ENCODE peak calls at places on chromosome 6, in five cellular contexts. One of them, this sample, is unnamed.

GRCh38 chr6:31202259-31203166 is 32.0 kb upstream of the POU5F1 start:
- DNase-seq in colonic mucosa: peak
- DNase-seq in adrenal gland: no peak
- DNase-seq in SJSA1: no peak
- DNase-seq in CD8-positive, alpha-beta T cell: no peak
- DNase-seq in this sample: no peak

GRCh38 chr6:125027287-125027686 is 65.0 kb downstream of the RNF217 start:
- DNase-seq in colonic mucosa: no peak
- DNase-seq in adrenal gland: no peak
- DNase-seq in SJSA1: no peak
- DNase-seq in CD8-positive, alpha-beta T cell: no peak
- DNase-seq in this sample: no peak

GRCh38 chr6:26031151-26031594 is 56.1 kb upstream of the HFE start:
- DNase-seq in colonic mucosa: no peak
- DNase-seq in adrenal gland: no peak
- DNase-seq in SJSA1: no peak
- DNase-seq in CD8-positive, alpha-beta T cell: no peak
- DNase-seq in this sample: no peak

GRCh38 chr6:67606905-67607828 is 1027.9 kb upstream of the ADGRB3 start:
- DNase-seq in colonic mucosa: no peak
- DNase-seq in adrenal gland: no peak
- DNase-seq in SJSA1: no peak
- DNase-seq in CD8-positive, alpha-beta T cell: no peak
- DNase-seq in this sample: no peak

GRCh38 chr6:125846292-125847024 is 55.7 kb downstream of the NCOA7 start:
- DNase-seq in colonic mucosa: no peak
- DNase-seq in adrenal gland: no peak
- DNase-seq in SJSA1: no peak
- DNase-seq in CD8-positive, alpha-beta T cell: no peak
- DNase-seq in this sample: no peak

GRCh38 chr6:157607317-157608109 is 215.5 kb upstream of the SNX9 start:
- DNase-seq in colonic mucosa: no peak
- DNase-seq in adrenal gland: no peak
- DNase-seq in SJSA1: no peak
- DNase-seq in CD8-positive, alpha-beta T cell: no peak
- DNase-seq in this sample: no peak

GRCh38 chr6:46932526-46932925 is 10.8 kb upstream of the ADGRF5 start:
- DNase-seq in colonic mucosa: no peak
- DNase-seq in adrenal gland: no peak
- DNase-seq in SJSA1: no peak
- DNase-seq in CD8-positive, alpha-beta T cell: no peak
- DNase-seq in this sample: no peak

GRCh38 chr6:12343440-12344162 is 53.4 kb downstream of the EDN1 start:
- DNase-seq in colonic mucosa: peak
- DNase-seq in adrenal gland: no peak
- DNase-seq in SJSA1: no peak
- DNase-seq in CD8-positive, alpha-beta T cell: no peak
- DNase-seq in this sample: no peak

GRCh38 chr6:143108278-143108677 is 47.6 kb downstream of the AIG1 start:
- DNase-seq in colonic mucosa: no peak
- DNase-seq in adrenal gland: no peak
- DNase-seq in SJSA1: no peak
- DNase-seq in CD8-positive, alpha-beta T cell: no peak
- DNase-seq in this sample: no peak

GRCh38 chr6:109236140-109237081 is 141.1 kb downstream of the CEP57L1 start:
- DNase-seq in colonic mucosa: no peak
- DNase-seq in adrenal gland: no peak
- DNase-seq in SJSA1: no peak
- DNase-seq in CD8-positive, alpha-beta T cell: no peak
- DNase-seq in this sample: peak

GRCh38 chr6:132410840-132411239 is 9.6 kb upstream of the MOXD1 start:
- DNase-seq in colonic mucosa: no peak
- DNase-seq in adrenal gland: no peak
- DNase-seq in SJSA1: no peak
- DNase-seq in CD8-positive, alpha-beta T cell: no peak
- DNase-seq in this sample: no peak

GRCh38 chr6:138588805-138589434 is 89.6 kb upstream of the NHSL1 start:
- DNase-seq in colonic mucosa: peak
- DNase-seq in adrenal gland: peak
- DNase-seq in SJSA1: peak
- DNase-seq in CD8-positive, alpha-beta T cell: peak
- DNase-seq in this sample: peak

GRCh38 chr6:80143312-80143960 is 37.0 kb downstream of the BCKDHB start:
- DNase-seq in colonic mucosa: peak
- DNase-seq in adrenal gland: peak
- DNase-seq in SJSA1: peak
- DNase-seq in CD8-positive, alpha-beta T cell: no peak
- DNase-seq in this sample: no peak

GRCh38 chr6:134436281-134436815 is 118.4 kb upstream of the SGK1 start:
- DNase-seq in colonic mucosa: no peak
- DNase-seq in adrenal gland: peak
- DNase-seq in SJSA1: peak
- DNase-seq in CD8-positive, alpha-beta T cell: peak
- DNase-seq in this sample: peak

GRCh38 chr6:75224303-75224926 is 18.6 kb upstream of the COL12A1 start:
- DNase-seq in colonic mucosa: no peak
- DNase-seq in adrenal gland: no peak
- DNase-seq in SJSA1: no peak
- DNase-seq in CD8-positive, alpha-beta T cell: no peak
- DNase-seq in this sample: no peak

GRCh38 chr6:68726307-68726706 is 91.2 kb downstream of the ADGRB3 start:
- DNase-seq in colonic mucosa: no peak
- DNase-seq in adrenal gland: no peak
- DNase-seq in SJSA1: no peak
- DNase-seq in CD8-positive, alpha-beta T cell: no peak
- DNase-seq in this sample: no peak

GRCh38 chr6:17768388-17768787 is 61.7 kb upstream of the NUP153 start:
- DNase-seq in colonic mucosa: no peak
- DNase-seq in adrenal gland: peak
- DNase-seq in SJSA1: no peak
- DNase-seq in CD8-positive, alpha-beta T cell: no peak
- DNase-seq in this sample: no peak

GRCh38 chr6:169646906-169647567 is 54.8 kb downstream of the WDR27 start:
- DNase-seq in colonic mucosa: no peak
- DNase-seq in adrenal gland: no peak
- DNase-seq in SJSA1: no peak
- DNase-seq in CD8-positive, alpha-beta T cell: no peak
- DNase-seq in this sample: no peak

GRCh38 chr6:144008501-144009245 is 614 bp upstream of the PLAGL1 start:
- DNase-seq in colonic mucosa: peak
- DNase-seq in adrenal gland: no peak
- DNase-seq in SJSA1: no peak
- DNase-seq in CD8-positive, alpha-beta T cell: no peak
- DNase-seq in this sample: no peak

GRCh38 chr6:26075063-26075717 is 12.0 kb upstream of the HFE start:
- DNase-seq in colonic mucosa: no peak
- DNase-seq in adrenal gland: no peak
- DNase-seq in SJSA1: no peak
- DNase-seq in CD8-positive, alpha-beta T cell: no peak
- DNase-seq in this sample: no peak

GRCh38 chr6:29723666-29724588 is 693 bp downstream of the HLA-F start:
- DNase-seq in colonic mucosa: peak
- DNase-seq in adrenal gland: peak
- DNase-seq in SJSA1: no peak
- DNase-seq in CD8-positive, alpha-beta T cell: peak
- DNase-seq in this sample: peak

GRCh38 chr6:14275493-14275851 is 157.9 kb downstream of the CD83 start:
- DNase-seq in colonic mucosa: no peak
- DNase-seq in adrenal gland: no peak
- DNase-seq in SJSA1: no peak
- DNase-seq in CD8-positive, alpha-beta T cell: no peak
- DNase-seq in this sample: no peak

GRCh38 chr6:47321582-47321981 is 11.9 kb upstream of the TNFRSF21 start:
- DNase-seq in colonic mucosa: no peak
- DNase-seq in adrenal gland: no peak
- DNase-seq in SJSA1: no peak
- DNase-seq in CD8-positive, alpha-beta T cell: no peak
- DNase-seq in this sample: no peak

GRCh38 chr6:17394192-17394611 is 807 bp downstream of the CAP2 start:
- DNase-seq in colonic mucosa: peak
- DNase-seq in adrenal gland: peak
- DNase-seq in SJSA1: peak
- DNase-seq in CD8-positive, alpha-beta T cell: no peak
- DNase-seq in this sample: no peak

GRCh38 chr6:105038259-105038658 is 81.4 kb downstream of the LIN28B start:
- DNase-seq in colonic mucosa: no peak
- DNase-seq in adrenal gland: no peak
- DNase-seq in SJSA1: no peak
- DNase-seq in CD8-positive, alpha-beta T cell: no peak
- DNase-seq in this sample: no peak

GRCh38 chr6:145017516-145017915 is 717.8 kb downstream of the EPM2A start:
- DNase-seq in colonic mucosa: no peak
- DNase-seq in adrenal gland: no peak
- DNase-seq in SJSA1: no peak
- DNase-seq in CD8-positive, alpha-beta T cell: no peak
- DNase-seq in this sample: no peak

GRCh38 chr6:10382728-10383127 is 32.1 kb downstream of the TFAP2A start:
- DNase-seq in colonic mucosa: no peak
- DNase-seq in adrenal gland: no peak
- DNase-seq in SJSA1: no peak
- DNase-seq in CD8-positive, alpha-beta T cell: no peak
- DNase-seq in this sample: no peak

GRCh38 chr6:165605182-165605875 is 57.7 kb downstream of the PDE10A start:
- DNase-seq in colonic mucosa: no peak
- DNase-seq in adrenal gland: no peak
- DNase-seq in SJSA1: no peak
- DNase-seq in CD8-positive, alpha-beta T cell: no peak
- DNase-seq in this sample: no peak

GRCh38 chr6:157574851-157575424 is 193.9 kb downstream of the ZDHHC14 start:
- DNase-seq in colonic mucosa: peak
- DNase-seq in adrenal gland: no peak
- DNase-seq in SJSA1: no peak
- DNase-seq in CD8-positive, alpha-beta T cell: no peak
- DNase-seq in this sample: no peak

GRCh38 chr6:134176283-134176975 is 124.0 kb upstream of the SLC2A12 start:
- DNase-seq in colonic mucosa: peak
- DNase-seq in adrenal gland: peak
- DNase-seq in SJSA1: no peak
- DNase-seq in CD8-positive, alpha-beta T cell: no peak
- DNase-seq in this sample: no peak

GRCh38 chr6:153130515-153131036 is 506 bp downstream of the RGS17 start:
- DNase-seq in colonic mucosa: no peak
- DNase-seq in adrenal gland: no peak
- DNase-seq in SJSA1: no peak
- DNase-seq in CD8-positive, alpha-beta T cell: no peak
- DNase-seq in this sample: no peak

GRCh38 chr6:150451767-150452641 is 83.2 kb downstream of the IYD start:
- DNase-seq in colonic mucosa: no peak
- DNase-seq in adrenal gland: no peak
- DNase-seq in SJSA1: no peak
- DNase-seq in CD8-positive, alpha-beta T cell: no peak
- DNase-seq in this sample: no peak

GRCh38 chr6:128508588-128509296 is 11.7 kb downstream of the PTPRK start:
- DNase-seq in colonic mucosa: no peak
- DNase-seq in adrenal gland: no peak
- DNase-seq in SJSA1: peak
- DNase-seq in CD8-positive, alpha-beta T cell: no peak
- DNase-seq in this sample: no peak

GRCh38 chr6:105259912-105260889 is 80.4 kb upstream of the POPDC3 start:
- DNase-seq in colonic mucosa: no peak
- DNase-seq in adrenal gland: no peak
- DNase-seq in SJSA1: no peak
- DNase-seq in CD8-positive, alpha-beta T cell: no peak
- DNase-seq in this sample: no peak

GRCh38 chr6:106611030-106611429 is 18.3 kb downstream of the RTN4IP1 start:
- DNase-seq in colonic mucosa: no peak
- DNase-seq in adrenal gland: no peak
- DNase-seq in SJSA1: no peak
- DNase-seq in CD8-positive, alpha-beta T cell: no peak
- DNase-seq in this sample: no peak

GRCh38 chr6:34615574-34616229 is 59.6 kb upstream of the SPDEF start:
- DNase-seq in colonic mucosa: no peak
- DNase-seq in adrenal gland: no peak
- DNase-seq in SJSA1: no peak
- DNase-seq in CD8-positive, alpha-beta T cell: no peak
- DNase-seq in this sample: no peak

GRCh38 chr6:140670013-140670412 is 1295.6 kb upstream of the CITED2 start:
- DNase-seq in colonic mucosa: no peak
- DNase-seq in adrenal gland: no peak
- DNase-seq in SJSA1: no peak
- DNase-seq in CD8-positive, alpha-beta T cell: no peak
- DNase-seq in this sample: no peak

GRCh38 chr6:321158-321438 is 28.8 kb downstream of the DUSP22 start:
- DNase-seq in colonic mucosa: no peak
- DNase-seq in adrenal gland: no peak
- DNase-seq in SJSA1: no peak
- DNase-seq in CD8-positive, alpha-beta T cell: no peak
- DNase-seq in this sample: no peak

GRCh38 chr6:111975501-111975900 is 78.4 kb upstream of the CCN6 start:
- DNase-seq in colonic mucosa: no peak
- DNase-seq in adrenal gland: no peak
- DNase-seq in SJSA1: no peak
- DNase-seq in CD8-positive, alpha-beta T cell: no peak
- DNase-seq in this sample: no peak

GRCh38 chr6:112216699-112217551 is 37.4 kb downstream of the LAMA4 start:
- DNase-seq in colonic mucosa: no peak
- DNase-seq in adrenal gland: no peak
- DNase-seq in SJSA1: no peak
- DNase-seq in CD8-positive, alpha-beta T cell: no peak
- DNase-seq in this sample: no peak

GRCh38 chr6:167435209-167435728 is 110.4 kb downstream of the TTLL2 start:
- DNase-seq in colonic mucosa: no peak
- DNase-seq in adrenal gland: no peak
- DNase-seq in SJSA1: no peak
- DNase-seq in CD8-positive, alpha-beta T cell: no peak
- DNase-seq in this sample: no peak
- H3K4me3 ChIP-seq in colonic mucosa: no peak
- H3K4me3 ChIP-seq in adrenal gland: no peak
- H3K4me3 ChIP-seq in SJSA1: no peak
- H3K4me3 ChIP-seq in CD8-positive, alpha-beta T cell: no peak
- H3K4me3 ChIP-seq in this sample: no peak

GRCh38 chr6:136646377-136646776 is 96.2 kb upstream of the MAP7 start:
- DNase-seq in colonic mucosa: no peak
- DNase-seq in adrenal gland: no peak
- DNase-seq in SJSA1: no peak
- DNase-seq in CD8-positive, alpha-beta T cell: no peak
- DNase-seq in this sample: no peak
- H3K4me3 ChIP-seq in colonic mucosa: no peak
- H3K4me3 ChIP-seq in adrenal gland: no peak
- H3K4me3 ChIP-seq in SJSA1: no peak
- H3K4me3 ChIP-seq in CD8-positive, alpha-beta T cell: no peak
- H3K4me3 ChIP-seq in this sample: no peak

GRCh38 chr6:32742374-32742773 is 1.2 kb downstream of the HLA-DQA2 start:
- DNase-seq in colonic mucosa: no peak
- DNase-seq in adrenal gland: no peak
- DNase-seq in SJSA1: no peak
- DNase-seq in CD8-positive, alpha-beta T cell: no peak
- DNase-seq in this sample: no peak
- H3K4me3 ChIP-seq in colonic mucosa: no peak
- H3K4me3 ChIP-seq in adrenal gland: no peak
- H3K4me3 ChIP-seq in SJSA1: no peak
- H3K4me3 ChIP-seq in CD8-positive, alpha-beta T cell: no peak
- H3K4me3 ChIP-seq in this sample: no peak

GRCh38 chr6:160412993-160413392 is 64.8 kb downstream of the SLC22A3 start:
- DNase-seq in colonic mucosa: no peak
- DNase-seq in adrenal gland: no peak
- DNase-seq in SJSA1: no peak
- DNase-seq in CD8-positive, alpha-beta T cell: no peak
- DNase-seq in this sample: no peak
- H3K4me3 ChIP-seq in colonic mucosa: no peak
- H3K4me3 ChIP-seq in adrenal gland: no peak
- H3K4me3 ChIP-seq in SJSA1: no peak
- H3K4me3 ChIP-seq in CD8-positive, alpha-beta T cell: no peak
- H3K4me3 ChIP-seq in this sample: no peak

This sample was measured in CD4-positive, CD25-positive, alpha-beta regulatory T cell.